ENCODE peak calls at places on chromosome 9, in seven cellular contexts. F is activated CD8-positive, alpha-beta memory T cell treated with anti-CD3 and anti-CD28 coated beads, Interleukin-2, amount 10 ng/mL, durations not matched to agents 7 days and 5 days; E is body of pancreas; C is thoracic aorta; L is iPS DF 19.7; M is stomach; P is type B pancreatic cell. I is an unnamed sample.

GRCh38 chr9:35611230-35611797 is 6.3 kb downstream of the TESK1 start:
- DNase-seq in F (peak), E (peak), C (no peak), L (no peak), M (peak), P (no peak), I (peak)

GRCh38 chr9:90162326-90162725 is 480.3 kb downstream of the DIRAS2 start:
- DNase-seq in F (no peak), E (no peak), C (no peak), L (no peak), M (no peak), P (no peak), I (no peak)

GRCh38 chr9:135440620-135441019 is 39.0 kb upstream of the PPP1R26 start:
- DNase-seq in F (no peak), E (no peak), C (no peak), L (no peak), M (peak), P (no peak), I (no peak)

GRCh38 chr9:16241231-16241630 is 629.2 kb downstream of the BNC2 start:
- DNase-seq in F (no peak), E (no peak), C (no peak), L (no peak), M (no peak), P (no peak), I (peak)

GRCh38 chr9:106921341-106921899 is 58.5 kb downstream of the ZNF462 start:
- DNase-seq in F (no peak), E (no peak), C (no peak), L (no peak), M (no peak), P (no peak), I (no peak)

GRCh38 chr9:136485049-136485647 is 2.3 kb upstream of the SEC16A start:
- DNase-seq in F (peak), E (peak), C (peak), L (peak), M (peak), P (peak), I (peak)

GRCh38 chr9:13296972-13297371 is 17.5 kb upstream of the MPDZ start:
- DNase-seq in F (no peak), E (no peak), C (no peak), L (no peak), M (no peak), P (no peak), I (no peak)

GRCh38 chr9:121774715-121775613 is 123.5 kb downstream of the DAB2IP start:
- DNase-seq in F (no peak), E (no peak), C (no peak), L (no peak), M (no peak), P (no peak), I (no peak)

GRCh38 chr9:79166005-79166404 is 405.8 kb upstream of the TLE4 start:
- DNase-seq in F (no peak), E (no peak), C (no peak), L (no peak), M (no peak), P (no peak), I (no peak)

GRCh38 chr9:4832786-4833579 is 40.2 kb downstream of the RCL1 start:
- DNase-seq in F (peak), E (no peak), C (no peak), L (no peak), M (no peak), P (no peak), I (peak)

GRCh38 chr9:17600962-17601593 is 22.2 kb downstream of the SH3GL2 start:
- DNase-seq in F (no peak), E (no peak), C (no peak), L (no peak), M (no peak), P (no peak), I (peak)

GRCh38 chr9:135098400-135099105 is 11.1 kb downstream of the OLFM1 start:
- DNase-seq in F (peak), E (peak), C (no peak), L (no peak), M (no peak), P (no peak), I (peak)

GRCh38 chr9:128550770-128551651 is 1.4 kb upstream of the SPTAN1 start:
- DNase-seq in F (no peak), E (no peak), C (no peak), L (no peak), M (no peak), P (no peak), I (peak)

GRCh38 chr9:133513214-133514088 is 11.3 kb downstream of the MYMK start:
- DNase-seq in F (no peak), E (no peak), C (no peak), L (no peak), M (no peak), P (no peak), I (no peak)

GRCh38 chr9:7237473-7238243 is 479.9 kb downstream of the KDM4C start:
- DNase-seq in F (no peak), E (no peak), C (no peak), L (no peak), M (no peak), P (no peak), I (no peak)

GRCh38 chr9:119961774-119962408 is 592.7 kb upstream of the BRINP1 start:
- DNase-seq in F (no peak), E (peak), C (no peak), L (peak), M (peak), P (no peak), I (peak)

GRCh38 chr9:73565833-73566465 is 414.3 kb downstream of the ANXA1 start:
- DNase-seq in F (no peak), E (no peak), C (no peak), L (peak), M (no peak), P (no peak), I (peak)

GRCh38 chr9:7976167-7976755 is 176.7 kb upstream of the DMAC1 start:
- DNase-seq in F (peak), E (no peak), C (no peak), L (no peak), M (no peak), P (no peak), I (no peak)

GRCh38 chr9:93810028-93810971 is 144.9 kb downstream of the BARX1 start:
- DNase-seq in F (peak), E (no peak), C (no peak), L (no peak), M (no peak), P (peak), I (no peak)

GRCh38 chr9:81002242-81002641 is 687.1 kb downstream of the TLE1 start:
- DNase-seq in F (no peak), E (no peak), C (no peak), L (no peak), M (no peak), P (no peak), I (no peak)

GRCh38 chr9:114177423-114178064 is 22.2 kb downstream of the COL27A1 start:
- DNase-seq in F (no peak), E (no peak), C (no peak), L (no peak), M (no peak), P (no peak), I (peak)

GRCh38 chr9:33524431-33524947 is 438 bp downstream of the ANKRD18B start:
- DNase-seq in F (peak), E (no peak), C (no peak), L (no peak), M (no peak), P (peak), I (peak)

GRCh38 chr9:134602547-134603362 is 38.8 kb upstream of the COL5A1 start:
- DNase-seq in F (peak), E (peak), C (peak), L (no peak), M (no peak), P (peak), I (peak)